ENCODE peak calls at places on chromosomes 1 and 21, in six cellular contexts. E is H1, L is HepG2, U is K562, V is GM12878, H is GM12891. X is an unnamed sample.

GRCh38 chr1:183918589-183918988 is 113.7 kb downstream of the RGL1 start:
- DNase-seq in E (no peak), U (no peak), L (no peak), V (no peak), H (no peak), X (no peak)

GRCh38 chr1:35475356-35475755 is 81.8 kb downstream of the KIAA0319L start:
- DNase-seq in H (no peak), V (no peak), E (no peak), U (no peak), L (no peak), X (no peak)

GRCh38 chr1:177069489-177069888 is 95.0 kb downstream of the ASTN1 start:
- DNase-seq in U (no peak), H (no peak), L (no peak), V (no peak), E (no peak), X (no peak)

GRCh38 chr1:147717051-147717705 is 43.2 kb downstream of the GJA5 start:
- DNase-seq in U (no peak), L (peak), V (no peak), E (no peak), H (no peak), X (no peak)

GRCh38 chr1:40628903-40629292 is 36.6 kb downstream of the RIMS3 start:
- DNase-seq in H (no peak), V (no peak), U (no peak), E (no peak), L (no peak), X (no peak)

GRCh38 chr1:22878626-22879025 is 94.0 kb downstream of the LACTBL1 start:
- DNase-seq in H (no peak), V (no peak), U (no peak), E (no peak), L (no peak), X (no peak)

GRCh38 chr1:18794561-18794960 is 64.9 kb downstream of the TAS1R2 start:
- DNase-seq in H (no peak), U (peak), E (peak), V (no peak), L (peak), X (no peak)

GRCh38 chr1:228313536-228314277 is 92.9 kb downstream of the TRIM11 start:
- DNase-seq in H (no peak), L (no peak), E (no peak), U (no peak), V (no peak), X (no peak)

GRCh38 chr1:248406721-248407692 is 4.2 kb downstream of the OR2T1 start:
- DNase-seq in L (no peak), E (no peak), U (no peak), V (peak), H (no peak), X (no peak)

GRCh38 chr1:234505774-234506114 is 26.8 kb upstream of the TARBP1 start:
- DNase-seq in H (no peak), V (no peak), E (no peak), L (no peak), U (no peak), X (no peak)

GRCh38 chr1:153100241-153100640 is 5.9 kb upstream of the SPRR2E start:
- DNase-seq in H (no peak), U (no peak), L (no peak), E (no peak), V (no peak), X (no peak)

GRCh38 chr1:160284220-160284781 is 632 bp downstream of the PEX19 start:
- DNase-seq in E (no peak), H (peak), V (no peak), L (peak), U (peak), X (peak)

GRCh38 chr1:224433671-224434446 is 738 bp downstream of the WDR26 start:
- DNase-seq in E (peak), V (no peak), U (no peak), H (no peak), L (no peak), X (no peak)

GRCh38 chr1:166692354-166692753 is 146.9 kb upstream of the POGK start:
- DNase-seq in L (no peak), V (no peak), H (no peak), U (no peak), E (no peak), X (no peak)

GRCh38 chr1:223708001-223708359 is 4.4 kb upstream of the CAPN2 start:
- DNase-seq in U (no peak), L (peak), V (no peak), H (no peak), E (no peak), X (no peak)

GRCh38 chr21:30194701-30195299 is 21.1 kb downstream of the CLDN8 start:
- DNase-seq in U (peak), E (no peak), L (peak), H (peak), V (no peak), X (no peak)

GRCh38 chr1:20138346-20138745 is 777 bp upstream of the PLA2G2F start:
- DNase-seq in H (no peak), L (no peak), U (no peak), V (no peak), E (no peak), X (no peak)

GRCh38 chr21:45404726-45405270 is at the start of gene COL18A1:
- DNase-seq in H (peak), V (no peak), L (no peak), U (peak), E (peak), X (no peak)

GRCh38 chr1:5744342-5744741 is 247.9 kb downstream of the NPHP4 start:
- DNase-seq in H (no peak), E (peak), U (no peak), V (no peak), L (no peak), X (no peak)

GRCh38 chr1:186104459-186104858 is 270.6 kb downstream of the TPR start:
- DNase-seq in H (no peak), L (no peak), V (no peak), U (no peak), E (no peak), X (no peak)

GRCh38 chr1:147821883-147822282 is 61.5 kb upstream of the GJA5 start:
- DNase-seq in L (no peak), U (no peak), H (no peak), V (no peak), E (no peak), X (no peak)

GRCh38 chr1:234987415-234988159 is 141.1 kb downstream of the TOMM20 start:
- DNase-seq in H (no peak), V (no peak), L (peak), U (no peak), E (peak), X (no peak)

GRCh38 chr21:45950740-45951515 is 30.6 kb upstream of the COL6A1 start:
- DNase-seq in U (no peak), V (no peak), H (no peak), L (no peak), E (no peak), X (no peak)

GRCh38 chr1:224580006-224580405 is 36.1 kb upstream of the CNIH3 start:
- DNase-seq in V (no peak), L (no peak), H (no peak), U (no peak), E (no peak), X (no peak)

GRCh38 chr1:216074196-216074595 is 349.1 kb downstream of the USH2A start:
- DNase-seq in L (no peak), V (no peak), E (no peak), U (no peak), H (no peak), X (no peak)

GRCh38 chr1:179598631-179599030 is 7.0 kb downstream of the TDRD5 start:
- DNase-seq in U (no peak), L (no peak), H (no peak), V (no peak), E (no peak), X (no peak)

GRCh38 chr1:200749090-200749489 is 10.4 kb downstream of the CAMSAP2 start:
- DNase-seq in E (no peak), L (no peak), U (no peak), V (no peak), H (no peak), X (no peak)

GRCh38 chr1:45322486-45323040 is 4.1 kb upstream of the HPDL start:
- DNase-seq in V (no peak), U (peak), E (no peak), H (no peak), L (no peak), X (no peak)

GRCh38 chr1:20500716-20501115 is 7.2 kb downstream of the MUL1 start:
- DNase-seq in E (no peak), V (no peak), U (no peak), H (no peak), L (no peak), X (no peak)

DNA sequence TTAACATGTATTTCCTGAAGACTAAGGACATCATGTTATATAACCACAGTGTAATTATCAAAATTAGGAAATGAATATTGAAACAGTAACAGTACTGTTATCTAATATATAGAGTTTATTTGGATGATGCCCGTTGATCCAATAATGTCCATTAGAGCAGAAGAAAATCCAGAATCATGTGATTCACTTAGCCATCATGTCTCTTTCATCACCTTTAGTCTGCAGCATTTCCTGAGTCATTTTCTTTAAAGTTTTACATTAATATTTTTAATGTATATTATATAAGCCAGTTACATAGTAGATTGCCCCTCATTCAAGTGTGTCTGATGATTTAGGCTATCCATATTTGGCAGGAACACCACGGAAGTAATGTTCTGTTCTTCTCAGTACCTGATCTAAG is 28.9 kb downstream of the MPZL1 start:
- DNase-seq in L (no peak), V (no peak), E (no peak), U (no peak), H (no peak), X (no peak)
- TF ChIP-seq POLR2A in L (no peak), V (no peak), E (no peak), U (no peak), H (no peak), X (no peak)

DNA sequence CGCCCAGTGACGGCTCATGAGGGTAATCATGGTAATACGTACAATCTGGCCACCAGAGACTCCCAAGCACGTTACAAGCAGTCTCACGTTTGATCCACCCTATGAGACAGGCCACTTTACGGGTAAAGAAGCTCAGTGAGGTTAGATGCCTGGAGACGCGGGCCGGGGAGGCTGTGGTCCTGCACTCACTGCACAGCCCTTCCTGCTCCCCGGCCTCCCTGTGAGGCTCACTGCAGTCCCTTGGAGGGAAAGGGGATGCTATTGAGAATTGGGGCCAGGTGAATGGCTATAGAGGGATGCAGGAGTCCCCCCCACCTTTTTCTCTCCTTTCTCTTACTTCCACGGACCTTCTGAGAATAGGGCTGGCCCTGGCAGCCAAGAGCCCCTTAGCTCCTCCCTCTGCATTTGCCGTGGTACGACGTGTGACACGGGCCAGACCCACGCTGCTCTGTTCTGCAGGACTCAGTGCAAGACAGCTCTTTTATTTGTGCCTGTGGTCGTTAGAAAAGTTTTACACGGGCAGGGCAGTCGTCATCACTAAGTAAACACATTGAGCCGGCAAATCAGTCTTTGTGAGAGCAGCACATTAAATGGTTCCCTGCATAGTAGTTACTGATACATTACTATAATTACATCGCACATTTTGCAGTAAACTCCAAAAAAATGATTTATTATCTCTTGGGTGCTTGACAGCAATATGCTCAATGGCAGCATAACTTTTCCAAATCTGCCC is 18.8 kb downstream of the KIF26B start:
- DNase-seq in E (no peak), H (no peak), V (no peak), L (no peak), U (no peak), X (no peak)
- TF ChIP-seq TAF1 in E (no peak), H (no peak), V (no peak), L (no peak), U (no peak), X (no peak)

DNA sequence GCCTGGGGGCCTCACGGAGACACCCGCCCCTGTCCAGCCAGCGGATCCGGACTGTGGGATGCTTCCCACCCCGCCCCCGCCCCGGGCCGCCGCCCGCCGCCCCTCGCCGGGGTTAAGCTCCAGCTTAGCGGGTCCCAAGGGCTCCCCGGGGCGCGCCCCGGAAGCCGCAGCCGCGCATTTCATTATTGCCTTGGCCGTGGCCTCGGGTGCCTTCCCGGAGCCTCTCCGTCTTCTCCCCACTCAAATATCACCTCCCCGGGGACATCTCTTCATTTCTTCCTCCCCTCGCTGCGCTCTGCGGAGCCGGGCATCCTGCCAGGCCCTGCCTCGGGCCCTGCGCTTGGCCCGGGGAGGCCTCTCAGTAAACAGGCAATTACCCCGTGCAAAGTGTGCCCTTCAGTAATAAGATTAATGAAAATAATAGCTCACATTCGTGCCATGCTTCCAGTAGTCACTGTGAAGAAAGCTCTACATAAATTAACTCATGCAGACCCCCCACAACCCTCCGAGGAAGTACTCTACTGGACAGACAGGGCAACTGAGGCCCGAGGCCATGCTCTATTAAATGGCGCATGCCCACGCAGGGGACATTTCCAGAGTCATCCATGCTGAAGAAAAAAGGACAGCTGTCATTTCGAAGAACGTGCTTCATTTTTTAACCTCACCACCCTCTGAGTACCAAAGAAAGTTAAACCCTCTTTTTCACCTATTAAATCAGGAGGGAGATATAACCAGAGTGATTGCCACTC is 49.9 kb upstream of the LAPTM5 start:
- DNase-seq in U (no peak), E (no peak), V (no peak), H (no peak), L (no peak), X (no peak)
- TF ChIP-seq POLR2AphosphoS5 in U (no peak), E (no peak), V (no peak), H (no peak), L (no peak), X (no peak)

DNA sequence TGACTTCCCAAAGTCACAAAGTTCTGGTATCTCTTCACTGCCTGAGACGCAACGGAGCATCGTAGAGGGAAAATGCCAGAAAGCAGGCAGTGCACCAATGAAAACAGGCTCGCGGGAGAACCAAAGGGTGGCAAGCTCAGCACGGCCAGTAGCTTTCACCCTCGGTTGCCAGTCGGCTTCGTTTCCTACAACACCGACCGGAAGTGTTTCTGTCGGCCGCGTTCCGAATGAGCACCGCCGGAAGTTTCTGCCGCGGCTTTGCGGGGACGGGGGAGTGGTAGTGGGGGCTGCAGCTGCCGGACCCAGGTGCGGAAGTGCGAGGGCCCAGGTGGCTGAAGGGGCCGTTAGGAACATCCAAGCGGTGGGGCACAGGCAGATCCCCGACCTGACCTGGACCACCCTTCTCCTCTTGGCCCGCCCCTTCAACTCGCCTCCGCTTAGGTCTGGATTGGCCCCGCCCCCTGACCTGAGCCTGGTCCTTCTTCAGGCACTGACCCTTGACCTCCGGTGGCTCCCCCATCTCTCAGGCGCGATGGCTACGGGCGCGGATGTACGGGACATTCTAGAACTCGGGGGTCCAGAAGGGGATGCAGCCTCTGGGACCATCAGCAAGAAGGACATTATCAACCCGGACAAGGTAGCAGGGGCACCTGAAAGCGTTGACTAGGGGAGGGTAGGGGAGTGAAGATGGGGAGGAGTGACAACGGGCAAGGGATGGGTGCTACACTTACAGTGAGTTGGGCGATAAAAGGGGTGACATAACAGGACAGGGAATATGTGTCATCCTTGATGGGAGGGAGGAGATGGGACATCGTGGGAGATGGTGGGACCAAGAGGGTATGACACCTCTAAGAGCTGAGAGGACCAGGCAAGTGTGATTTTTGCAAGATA is at the start of gene DMAP1:
- DNase-seq in L (peak), E (peak), V (peak), H (peak), U (peak), X (peak)
- TF ChIP-seq POLR2A in L (peak), E (peak), V (peak), H (peak), U (peak), X (peak)

GRCh38 chr1:214445201-214445600 is 106.2 kb downstream of the PTPN14 start:
- DNase-seq in E (no peak), H (no peak), L (no peak), U (no peak), V (no peak), X (no peak)
- TF ChIP-seq TAF1 in E (no peak), H (no peak), L (no peak), U (no peak), V (no peak), X (no peak)

DNA sequence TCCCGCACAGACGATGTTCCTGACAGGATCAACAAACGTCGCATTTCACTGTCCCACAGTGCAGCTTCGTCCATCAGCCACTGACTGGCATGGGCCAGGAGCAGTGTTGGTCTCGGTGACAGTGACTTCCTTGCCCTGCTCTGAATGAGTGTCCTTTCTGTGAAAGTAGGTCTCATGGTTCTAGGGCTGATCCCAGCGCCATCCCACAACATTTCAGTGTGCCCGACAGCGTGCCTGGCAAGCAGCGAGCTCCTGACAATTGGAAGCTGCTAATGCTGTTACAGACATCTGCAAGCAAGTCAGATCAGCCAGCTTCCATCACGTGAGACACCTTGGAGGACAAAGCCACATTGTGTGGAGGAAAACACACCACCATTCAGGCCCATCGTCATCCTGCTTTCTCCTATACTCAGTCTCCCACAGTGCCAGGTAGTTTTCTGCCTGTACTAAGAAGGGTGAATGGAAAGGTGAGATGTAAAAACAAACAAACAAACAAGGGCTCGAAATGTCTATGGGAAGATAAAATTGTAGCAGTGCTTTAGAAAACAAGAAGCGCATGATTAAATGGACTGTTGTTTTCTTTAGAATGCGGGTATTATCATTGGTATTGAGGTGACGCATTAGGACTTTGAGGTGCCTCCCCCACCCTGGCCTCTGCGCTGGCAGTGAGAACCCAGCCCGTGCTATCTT is 21.9 kb downstream of the ERRFI1 start:
- DNase-seq in E (no peak), U (no peak), V (no peak), L (no peak), H (no peak), X (no peak)
- TF ChIP-seq POLR2AphosphoS5 in E (no peak), U (no peak), V (no peak), L (peak), H (no peak), X (no peak)

X was measured in GM12892.